ENCODE peak calls at places on chromosomes 7 and 10, in five cellular contexts. T, H, J, G and I are unnamed samples.

GRCh38 chr10:72310241-72310633 is 36.5 kb downstream of the DDIT4 start:
- DNase-seq in J (no peak), G (peak), H (no peak), T (peak), I (no peak)

GRCh38 chr7:1913290-1914282 is 243.5 kb downstream of the ELFN1 start:
- DNase-seq in T (no peak), G (no peak), J (no peak), H (no peak), I (no peak)

GRCh38 chr7:96304573-96304972 is 17.3 kb downstream of the SLC25A13 start:
- DNase-seq in H (no peak), J (no peak), G (no peak), T (no peak), I (no peak)

GRCh38 chr7:42128703-42129102 is 108.3 kb downstream of the GLI3 start:
- DNase-seq in H (no peak), G (no peak), T (no peak), J (no peak), I (no peak)

GRCh38 chr7:151148319-151149259 is 18.9 kb downstream of the GBX1 start:
- DNase-seq in J (no peak), T (no peak), H (no peak), G (no peak), I (no peak)

GRCh38 chr10:100713049-100713858 is 32.1 kb upstream of the PAX2 start:
- DNase-seq in H (no peak), J (no peak), G (no peak), T (peak), I (no peak)

GRCh38 chr7:36406156-36406555 is 16.5 kb downstream of the ANLN start:
- DNase-seq in J (no peak), G (no peak), H (no peak), T (no peak), I (no peak)

GRCh38 chr7:148787571-148788295 is 89.0 kb downstream of the CUL1 start:
- DNase-seq in H (no peak), J (no peak), G (no peak), T (peak), I (no peak)

GRCh38 chr10:47361293-47361692 is 13.1 kb downstream of the RBP3 start:
- DNase-seq in G (peak), J (no peak), H (no peak), T (peak), I (peak)

GRCh38 chr10:84540617-84541288 is 212.4 kb downstream of the CCSER2 start:
- DNase-seq in T (peak), G (peak), H (no peak), J (peak), I (peak)

GRCh38 chr10:63396123-63396719 is 69.6 kb downstream of the JMJD1C start:
- DNase-seq in G (no peak), T (no peak), J (no peak), H (no peak), I (no peak)

GRCh38 chr10:113252650-113253560 is 299.9 kb upstream of the HABP2 start:
- DNase-seq in G (no peak), H (no peak), T (no peak), J (no peak), I (no peak)

GRCh38 chr7:115135769-115136410 is 214.0 kb downstream of the MDFIC start:
- DNase-seq in G (no peak), H (no peak), J (no peak), T (no peak), I (no peak)

GRCh38 chr10:77987671-77988070 is 41.6 kb downstream of the POLR3A start:
- DNase-seq in T (no peak), J (no peak), H (no peak), G (no peak), I (no peak)

GRCh38 chr10:13790196-13790595 is 203.4 kb downstream of the PRPF18 start:
- DNase-seq in T (no peak), G (no peak), H (no peak), J (no peak), I (no peak)

GRCh38 chr10:15642095-15642494 is 77.6 kb downstream of the ITGA8 start:
- DNase-seq in H (no peak), J (no peak), T (no peak), G (no peak), I (no peak)

GRCh38 chr10:72883861-72884260 is 9.7 kb upstream of the OIT3 start:
- DNase-seq in G (no peak), J (no peak), H (no peak), T (no peak), I (no peak)

GRCh38 chr7:15309891-15310290 is 251.9 kb downstream of the AGMO start:
- DNase-seq in G (no peak), T (peak), H (no peak), J (no peak), I (no peak)

GRCh38 chr10:31757374-31757773 is 171.3 kb downstream of the ARHGAP12 start:
- DNase-seq in G (no peak), T (peak), H (no peak), J (no peak), I (no peak)

GRCh38 chr7:127504715-127505114 is 80.7 kb downstream of the GCC1 start:
- DNase-seq in H (no peak), G (peak), T (peak), J (no peak), I (peak)

GRCh38 chr7:100370746-100371145 is 2.5 kb upstream of the PILRA start:
- DNase-seq in H (no peak), J (no peak), T (no peak), G (no peak), I (no peak)

GRCh38 chr7:151245360-151246160 is 2.9 kb downstream of the SMARCD3 start:
- DNase-seq in T (peak), H (no peak), J (no peak), G (peak), I (no peak)

GRCh38 chr7:155860840-155861479 is 48.7 kb upstream of the SHH start:
- DNase-seq in J (no peak), H (no peak), G (peak), T (no peak), I (peak)

GRCh38 chr10:118501171-118501570 is 94.3 kb downstream of the PRLHR start:
- DNase-seq in H (no peak), G (no peak), T (no peak), J (no peak), I (no peak)

GRCh38 chr10:11832042-11832441 is 8.9 kb downstream of the PROSER2 start:
- DNase-seq in T (no peak), G (no peak), J (no peak), H (no peak), I (no peak)

GRCh38 chr10:110885932-110886674 is 14.4 kb downstream of the PDCD4 start:
- DNase-seq in H (no peak), T (no peak), G (no peak), J (no peak), I (no peak)

GRCh38 chr7:156602283-156602682 is 38.3 kb upstream of the RNF32 start:
- DNase-seq in G (no peak), T (no peak), J (no peak), H (no peak), I (no peak)

GRCh38 chr10:127534074-127534473 is 15.0 kb upstream of the NPS start:
- DNase-seq in H (no peak), T (no peak), G (no peak), J (no peak), I (no peak)

GRCh38 chr7:132117181-132117580 is 459.1 kb downstream of the PLXNA4 start:
- DNase-seq in J (no peak), G (no peak), T (no peak), H (peak), I (no peak)

GRCh38 chr10:5871596-5871995 is 18.1 kb downstream of the ANKRD16 start:
- DNase-seq in J (no peak), T (no peak), G (no peak), H (no peak), I (no peak)

GRCh38 chr10:5869156-5869555 is 20.5 kb downstream of the ANKRD16 start:
- DNase-seq in J (no peak), T (no peak), G (no peak), H (no peak), I (no peak)

GRCh38 chr10:5876181-5876768 is 13.4 kb downstream of the ANKRD16 start:
- DNase-seq in H (peak), T (no peak), G (no peak), J (no peak), I (no peak)

DNA sequence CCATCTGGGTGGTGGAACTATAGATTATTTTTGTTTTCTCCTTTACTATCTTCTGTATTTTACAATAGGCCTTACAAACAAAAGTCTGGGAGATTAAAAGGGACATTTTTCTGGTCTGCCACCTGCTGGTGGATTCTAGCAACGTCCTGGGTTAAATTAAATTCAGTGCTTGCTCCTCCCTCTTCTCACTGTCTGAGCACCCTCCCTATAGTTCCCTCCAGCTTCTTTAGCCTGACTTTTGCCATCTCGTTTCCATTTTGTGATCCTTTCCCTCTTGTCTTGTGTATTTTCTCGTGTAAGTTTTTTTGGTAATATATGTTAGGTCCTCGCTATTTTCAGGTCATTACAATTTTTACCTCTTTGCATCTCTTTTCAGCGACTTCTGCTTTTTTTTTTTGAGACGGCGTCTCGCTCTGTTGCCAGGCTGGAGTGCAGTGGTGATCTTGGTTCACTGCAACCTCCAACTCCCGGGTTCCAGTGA is 16.1 kb downstream of the ANKRD16 start:
- DNase-seq in J (peak), G (peak), H (peak), T (peak), I (peak)
- TF ChIP-seq CTCF in J (no peak), G (no peak), H (peak), T (peak), I (peak)

GRCh38 chr10:60139798-60140566 is 233.6 kb upstream of the CCDC6 start:
- DNase-seq in G (peak), J (no peak), H (peak), T (peak), I (no peak)

GRCh38 chr10:60140681-60141632 is 234.6 kb upstream of the CCDC6 start:
- DNase-seq in J (no peak), H (no peak), G (peak), T (no peak), I (peak)

GRCh38 chr10:60144099-60144498 is 237.7 kb upstream of the CCDC6 start:
- DNase-seq in J (no peak), G (no peak), H (no peak), T (no peak), I (no peak)

GRCh38 chr10:60142736-60143135 is 236.4 kb upstream of the CCDC6 start:
- DNase-seq in T (no peak), H (no peak), G (no peak), J (no peak), I (no peak)

GRCh38 chr10:60141916-60142559 is 235.7 kb upstream of the CCDC6 start:
- DNase-seq in H (no peak), G (no peak), J (no peak), T (no peak), I (no peak)
- TF ChIP-seq CTCF in H (no peak), G (no peak), J (no peak), T (no peak), I (no peak)

DNA sequence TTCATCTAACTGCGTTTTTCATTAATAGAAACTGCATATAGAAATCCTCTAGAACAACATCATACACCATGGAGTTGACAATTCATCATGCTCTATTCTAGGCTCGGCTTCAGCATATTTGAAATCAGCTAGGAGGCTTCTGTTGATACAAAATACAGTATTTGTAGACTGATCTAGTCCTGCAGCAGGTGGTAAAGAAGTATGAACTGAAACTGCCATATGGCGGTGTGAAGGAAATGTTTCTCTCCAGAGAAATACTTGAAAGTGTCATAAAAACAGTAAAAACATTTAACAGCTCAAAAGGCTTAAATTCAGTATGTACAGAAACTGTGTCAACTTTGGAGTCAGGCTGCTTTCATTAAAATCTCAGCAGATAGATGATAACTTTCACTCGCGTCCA is 32.0 kb upstream of the MYO3A start:
- DNase-seq in T (no peak), G (no peak), H (no peak), J (no peak), I (no peak)
- TF ChIP-seq CTCF in T (no peak), G (no peak), H (no peak), J (no peak), I (no peak)

DNA sequence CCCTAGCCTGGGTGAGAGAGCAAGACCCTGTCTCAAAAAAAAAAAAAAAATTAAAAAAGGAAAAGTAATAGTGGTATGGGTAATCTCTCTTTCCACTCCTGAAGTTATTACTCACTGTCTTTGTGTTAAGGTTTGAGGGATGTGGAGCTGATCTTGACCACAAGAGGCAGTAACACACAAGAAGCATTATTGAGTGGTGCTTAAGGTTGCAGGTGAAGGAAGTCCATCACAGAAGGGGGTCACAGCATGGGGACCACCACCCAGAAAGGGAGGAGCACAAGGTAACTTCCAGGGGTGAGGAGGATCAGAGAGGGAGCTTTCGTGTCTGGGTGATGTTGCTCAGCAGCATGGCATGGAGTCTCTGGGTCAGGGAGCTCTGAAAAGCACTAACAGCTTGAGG is 100.2 kb upstream of the DNAJC1 start:
- DNase-seq in J (no peak), H (no peak), G (no peak), T (no peak), I (no peak)
- TF ChIP-seq CTCF in J (no peak), H (peak), G (no peak), T (peak), I (no peak)

GRCh38 chr10:115129752-115130151 is 36.6 kb downstream of the ATRNL1 start:
- DNase-seq in H (no peak), G (no peak), T (no peak), J (no peak), I (no peak)
- TF ChIP-seq CTCF in H (no peak), G (no peak), T (peak), J (no peak), I (peak)

DNA sequence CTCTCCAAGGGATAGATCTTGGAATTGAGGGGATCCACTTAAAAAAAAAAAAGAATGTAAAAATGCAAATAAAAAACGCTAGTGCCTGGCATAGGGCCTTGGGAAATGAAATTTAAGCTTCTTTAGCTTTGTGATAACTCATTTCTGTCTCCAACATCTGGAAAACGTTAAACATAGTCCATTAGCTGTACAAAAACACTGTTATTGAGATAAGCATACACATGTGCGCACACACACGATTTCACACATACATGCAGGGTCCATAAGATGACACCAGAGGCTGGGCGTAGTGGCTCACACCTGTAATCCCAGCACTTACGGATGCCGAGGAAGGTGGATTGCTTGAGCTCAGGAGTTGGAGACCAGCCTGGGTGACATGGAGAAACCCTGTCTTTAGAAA is 13.7 kb upstream of the CUL2 start:
- DNase-seq in H (no peak), T (no peak), J (no peak), G (no peak), I (no peak)
- TF ChIP-seq CTCF in H (no peak), T (no peak), J (no peak), G (no peak), I (no peak)

DNA sequence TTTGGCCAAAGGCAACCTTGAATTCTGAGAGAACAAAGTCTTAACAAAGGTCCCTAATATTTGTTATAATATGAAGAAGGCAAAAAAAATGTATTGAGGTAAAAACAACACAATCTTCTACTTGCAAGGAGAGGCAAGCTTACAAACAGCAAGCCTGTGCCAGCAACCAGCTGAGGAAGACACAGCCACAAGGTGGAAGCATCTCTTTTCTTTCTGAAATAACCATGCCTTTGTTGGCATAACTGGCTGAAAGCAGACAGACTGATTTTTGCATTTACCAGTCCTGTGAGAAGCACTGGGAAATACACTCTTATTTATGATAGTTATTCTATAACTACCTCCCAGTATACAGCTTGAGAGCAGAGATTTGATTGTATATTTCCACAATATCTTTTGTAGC is 292.0 kb downstream of the PHTF2 start:
- DNase-seq in H (no peak), G (no peak), J (no peak), T (no peak), I (no peak)
- TF ChIP-seq CTCF in H (peak), G (no peak), J (no peak), T (no peak), I (no peak)

DNA sequence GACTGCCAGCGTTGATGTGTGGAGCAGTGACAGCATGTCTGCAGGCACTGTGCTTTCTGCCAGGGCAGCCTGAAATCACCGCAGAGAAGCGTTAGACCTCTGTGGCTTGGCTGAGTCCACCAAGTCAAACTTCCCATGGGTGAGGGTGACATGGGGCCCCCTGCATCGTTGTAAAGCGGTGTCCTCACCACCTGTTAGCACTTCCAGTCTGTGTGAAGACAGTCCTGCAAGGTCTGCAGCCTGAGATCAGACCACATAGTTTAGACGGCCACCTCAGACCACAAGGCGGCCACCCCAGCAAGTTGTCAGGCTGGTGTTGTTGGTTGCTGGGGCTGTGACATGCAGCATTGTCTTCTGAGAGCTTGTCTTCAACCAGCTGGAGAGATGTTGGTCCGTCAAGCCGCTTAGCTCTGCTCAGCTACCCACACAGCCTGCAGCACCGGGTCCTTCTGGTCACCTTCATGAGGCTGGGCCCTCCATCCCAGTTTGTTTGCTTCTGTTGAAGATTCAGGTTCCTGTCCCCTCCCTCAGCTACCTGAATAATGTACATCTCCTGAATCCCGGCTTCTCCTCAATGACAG is 44.1 kb upstream of the TARP start:
- DNase-seq in J (no peak), T (peak), G (no peak), H (no peak), I (no peak)
- TF ChIP-seq CTCF in J (no peak), T (no peak), G (no peak), H (no peak), I (no peak)

DNA sequence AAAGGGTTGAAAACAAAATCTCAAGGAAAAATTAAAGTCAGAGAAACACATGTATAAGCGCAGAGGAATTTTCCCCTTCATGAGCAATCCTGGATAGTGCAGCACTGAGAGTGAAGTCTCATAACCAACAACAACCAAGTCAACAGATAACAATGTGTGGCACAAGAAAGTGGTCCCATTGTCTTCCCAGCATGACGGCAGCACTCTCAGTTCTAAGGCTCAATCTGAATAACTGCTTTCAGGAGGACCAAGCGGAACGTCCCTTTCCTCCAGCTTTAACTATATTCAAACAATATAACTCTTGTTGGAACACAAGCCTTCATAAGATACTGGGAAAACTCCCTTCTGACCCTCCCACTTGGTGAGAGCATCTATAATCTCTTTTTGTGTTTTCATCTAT is 137.9 kb downstream of the RAPGEF5 start:
- DNase-seq in G (no peak), J (no peak), H (no peak), T (no peak), I (no peak)
- TF ChIP-seq CTCF in G (no peak), J (no peak), H (no peak), T (no peak), I (no peak)